ENCODE peak calls at places on chromosomes 6 and 20, in eight cellular contexts. M is posterior cingulate gyrus; G is activated CD8-positive, alpha-beta memory T cell treated with anti-CD3 and anti-CD28 coated beads for 4 hours; N is foreskin fibroblast; B is HFF-Myc; S is T-helper 17 cell; D is kidney epithelial cell; H is NCI-H146. W is an unnamed sample.

GRCh38 chr6:119158057-119158848 is 79.8 kb upstream of the FAM184A start:
- DNase-seq in B (no peak), D (no peak), M (no peak), H (no peak), S (no peak), G (no peak), N (peak), W (no peak)

GRCh38 chr6:35449287-35449881 is 2.8 kb upstream of the FANCE start:
- DNase-seq in N (peak), G (no peak), D (no peak), M (peak), B (no peak), H (peak), S (no peak), W (no peak)

GRCh38 chr6:169854083-169854725 is 102.8 kb downstream of the ERMARD start:
- DNase-seq in G (no peak), B (no peak), M (peak), N (no peak), S (no peak), H (no peak), D (no peak), W (no peak)

GRCh38 chr20:46040902-46041535 is 12.0 kb downstream of the SLC12A5 start:
- DNase-seq in S (peak), M (peak), B (no peak), G (no peak), N (peak), D (no peak), H (peak), W (peak)

GRCh38 chr6:89508755-89509563 is 76.0 kb downstream of the ANKRD6 start:
- DNase-seq in M (no peak), N (no peak), B (no peak), D (no peak), S (no peak), H (no peak), G (no peak), W (no peak)

GRCh38 chr6:37694259-37694658 is 3.4 kb downstream of the MDGA1 start:
- DNase-seq in H (no peak), S (no peak), D (no peak), G (no peak), M (no peak), N (no peak), B (no peak), W (no peak)

GRCh38 chr6:78700997-78701396 is 166.4 kb upstream of the IRAK1BP1 start:
- DNase-seq in H (no peak), S (no peak), G (no peak), B (no peak), M (no peak), D (no peak), N (no peak), W (no peak)

GRCh38 chr20:34579936-34580587 is 21.5 kb downstream of the MAP1LC3A start:
- DNase-seq in S (no peak), G (no peak), D (no peak), M (no peak), N (no peak), H (no peak), B (no peak), W (no peak)

GRCh38 chr6:24520929-24521546 is 26.3 kb downstream of the ALDH5A1 start:
- DNase-seq in B (no peak), M (no peak), H (peak), N (peak), G (no peak), S (peak), D (no peak), W (no peak)

GRCh38 chr6:75436869-75437268 is 56.7 kb downstream of the FILIP1 start:
- DNase-seq in M (no peak), B (no peak), D (no peak), S (no peak), G (no peak), H (no peak), N (no peak), W (no peak)

GRCh38 chr6:2744206-2744771 is 6.4 kb downstream of the MYLK4 start:
- DNase-seq in M (peak), N (no peak), B (no peak), D (no peak), G (no peak), H (peak), S (no peak), W (no peak)

GRCh38 chr20:56924316-56924975 is 295.3 kb downstream of the TFAP2C start:
- DNase-seq in M (no peak), N (no peak), B (no peak), D (no peak), H (no peak), S (no peak), G (no peak), W (no peak)

W was measured in stimulated activated CD4-positive, alpha-beta T cell treated with anti-CD3 and anti-CD28 coated beads, Interleukin-1b, Interleukin-23, amount 100 ng/mL, for 24 hours.